ENCODE peak calls at places on chromosomes 12 and 14, in five cellular contexts. L is posterior cingulate gyrus; D is activated naive CD4-positive, alpha-beta T cell; G is A673; P is NCI-H1417. J is an unnamed sample.

GRCh38 chr14:54537651-54538050 is 27.9 kb downstream of the CGRRF1 start:
- DNase-seq in G (no peak), D (no peak), P (no peak), L (no peak), J (no peak)

GRCh38 chr14:30333934-30334333 is 225.0 kb upstream of the G2E3 start:
- DNase-seq in G (no peak), L (no peak), P (no peak), D (no peak), J (no peak)

GRCh38 chr14:49497725-49498348 is 88.3 kb downstream of the RPS29 start:
- DNase-seq in L (no peak), P (peak), G (peak), D (no peak), J (peak)

GRCh38 chr12:111037047-111037446 is 116.7 kb upstream of the MYL2 start:
- DNase-seq in G (no peak), L (no peak), P (peak), D (no peak), J (no peak)

GRCh38 chr12:25130741-25131188 is 64.2 kb downstream of the DNAI7 start:
- DNase-seq in D (no peak), L (no peak), G (peak), P (peak), J (peak)

GRCh38 chr12:89863332-89863938 is 154.8 kb upstream of the ATP2B1 start:
- DNase-seq in L (no peak), G (peak), P (peak), D (no peak), J (no peak)

GRCh38 chr12:114343585-114343984 is 62.4 kb downstream of the TBX5 start:
- DNase-seq in D (no peak), G (no peak), L (no peak), P (no peak), J (no peak)

GRCh38 chr12:92145731-92146496 is at the start of gene BTG1:
- DNase-seq in P (peak), L (peak), D (peak), G (peak), J (peak)

GRCh38 chr14:61435563-61436337 is 114.4 kb downstream of the PRKCH start:
- DNase-seq in L (no peak), P (no peak), D (no peak), G (no peak), J (no peak)

GRCh38 chr12:130196827-130197226 is 34.6 kb downstream of the FZD10 start:
- DNase-seq in P (no peak), L (no peak), D (no peak), G (no peak), J (no peak)

GRCh38 chr14:45089813-45090212 is 5.9 kb downstream of the PRPF39 start:
- DNase-seq in P (no peak), L (no peak), G (no peak), D (no peak), J (no peak)

GRCh38 chr12:47337581-47337980 is 257.8 kb upstream of the AMIGO2 start:
- DNase-seq in G (no peak), D (no peak), L (no peak), P (no peak), J (no peak)

J was measured in NCI-H69.